ENCODE peak calls at places on chromosome 1, in five cellular contexts. P is IMR-90, J is GM10248, Z is thoracic aorta, L is GM13976. A is an unnamed sample.
A peak's percentile ranks its signal among the peaks of the same experiment; 100 is the strongest.

GRCh38 chr1:157045251-157046218 is at the start of gene ARHGEF11:
- DNase-seq in J (peak; percentile 81), Z (peak; percentile 71), P (peak; percentile 87), L (peak; percentile 85), A (peak; percentile 70)

GRCh38 chr1:236568285-236568894 is 35.9 kb downstream of the HEATR1 start:
- DNase-seq in P (peak; percentile 39), L (no peak), J (no peak), Z (no peak), A (no peak)

GRCh38 chr1:42379794-42380616 is 587 bp upstream of the RIMKLA start:
- DNase-seq in Z (no peak), P (peak; percentile 24), L (peak; percentile 51), J (peak; percentile 39), A (no peak)

GRCh38 chr1:97384294-97384952 is 536.4 kb downstream of the DPYD start:
- DNase-seq in Z (no peak), P (peak; percentile 92), L (no peak), J (no peak), A (no peak)

GRCh38 chr1:167744901-167745300 is 23.1 kb downstream of the MPZL1 start:
- DNase-seq in L (no peak), Z (no peak), J (no peak), P (no peak), A (no peak)

GRCh38 chr1:40385437-40386310 is 12.1 kb downstream of the SMAP2 start:
- DNase-seq in L (peak; percentile 55), Z (no peak), P (no peak), J (peak; percentile 52), A (peak; percentile 83)

GRCh38 chr1:61050541-61051454 is 31.6 kb upstream of the NFIA start:
- DNase-seq in L (no peak), Z (no peak), P (no peak), J (no peak), A (no peak)

GRCh38 chr1:56065729-56066128 is 513.6 kb downstream of the PLPP3 start:
- DNase-seq in L (no peak), J (no peak), Z (no peak), P (no peak), A (no peak)

GRCh38 chr1:3067671-3068399 is 1.2 kb upstream of the PRDM16 start:
- DNase-seq in P (no peak), J (no peak), Z (no peak), L (no peak), A (no peak)

GRCh38 chr1:203346060-203346754 is 4.7 kb downstream of the FMOD start:
- DNase-seq in J (no peak), P (no peak), L (no peak), Z (no peak), A (no peak)
- TF ChIP-seq CTCF in J (no peak), P (no peak), L (no peak), Z (no peak), A (no peak)

GRCh38 chr1:90614872-90615271 is 102.2 kb downstream of the BARHL2 start:
- DNase-seq in L (no peak), P (no peak), J (no peak), Z (no peak), A (no peak)
- TF ChIP-seq CTCF in L (no peak), P (peak; percentile 22), J (peak; percentile 7), Z (peak; percentile 42), A (peak; percentile 41)

GRCh38 chr1:192807221-192807967 is 1.4 kb upstream of the RGS2 start:
- DNase-seq in J (peak; percentile 18), Z (no peak), L (peak; percentile 35), P (peak; percentile 56), A (peak; percentile 25)

GRCh38 chr1:192809286-192810252 is 730 bp downstream of the RGS2 start:
- DNase-seq in L (no peak), Z (no peak), P (peak; percentile 65), J (no peak), A (no peak)

GRCh38 chr1:192808588-192809285 is at the start of gene RGS2:
- DNase-seq in P (peak; percentile 95), L (peak; percentile 92), J (peak; percentile 91), Z (peak; percentile 63), A (peak; percentile 95)

GRCh38 chr1:192805832-192806323 is 3.0 kb upstream of the RGS2 start:
- DNase-seq in L (peak; percentile 58), J (peak; percentile 59), P (peak; percentile 91), Z (no peak), A (peak; percentile 36)

GRCh38 chr1:192807968-192808587 is 761 bp upstream of the RGS2 start:
- DNase-seq in L (no peak), P (peak; percentile 71), J (no peak), Z (no peak), A (no peak)
- TF ChIP-seq CTCF in L (no peak), P (no peak), J (no peak), Z (no peak), A (no peak)

GRCh38 chr1:200980452-200980772 is 43.1 kb downstream of the KIF21B start:
- DNase-seq in L (no peak), J (no peak), Z (no peak), P (no peak), A (no peak)
- TF ChIP-seq CTCF in L (no peak), J (no peak), Z (no peak), P (no peak), A (no peak)

GRCh38 chr1:151342562-151342961 is 4.5 kb downstream of the RFX5 start:
- DNase-seq in L (no peak), Z (no peak), J (no peak), P (no peak), A (no peak)
- TF ChIP-seq CTCF in L (no peak), Z (no peak), J (no peak), P (no peak), A (no peak)

DNA sequence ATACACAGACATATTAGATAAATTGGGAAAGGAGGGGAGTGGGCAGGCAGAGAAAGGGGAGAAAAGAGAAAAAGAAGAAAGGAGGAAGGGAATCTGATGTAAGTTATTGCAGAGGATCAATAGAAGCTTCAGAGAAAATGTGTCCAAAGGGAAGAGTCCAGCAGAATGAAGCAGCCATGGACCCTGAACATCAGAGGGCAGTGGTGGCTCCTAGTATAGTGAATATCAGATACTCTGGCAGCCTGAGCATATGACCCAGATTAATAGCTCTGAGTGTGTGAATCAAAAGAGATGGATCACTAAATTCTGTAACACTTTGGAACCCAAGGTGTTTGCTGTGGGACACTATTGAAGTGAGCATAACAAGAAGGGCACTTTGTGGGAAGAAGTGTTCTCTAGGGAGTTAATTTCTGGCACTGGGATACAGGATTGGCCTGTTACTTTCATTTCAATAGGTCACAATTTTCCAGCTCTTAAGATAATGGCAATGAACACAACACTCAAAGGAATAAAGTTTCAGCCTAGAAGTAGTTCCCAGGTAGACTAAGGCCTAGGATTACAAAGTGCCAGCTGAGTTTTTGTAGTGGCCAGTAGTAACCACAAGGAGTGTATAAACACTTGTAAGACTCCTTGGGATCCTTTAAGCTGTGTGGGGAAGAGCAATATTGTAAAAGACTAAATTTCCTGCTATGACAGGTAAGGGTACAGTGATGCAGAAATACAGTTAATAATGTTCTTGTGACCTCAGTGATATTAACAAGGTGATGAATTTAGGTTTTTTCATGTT is 164.4 kb upstream of the BEND5 start:
- DNase-seq in P (no peak), L (no peak), J (no peak), Z (no peak), A (no peak)
- TF ChIP-seq CTCF in P (no peak), L (no peak), J (no peak), Z (no peak), A (no peak)